ENCODE peak calls at places on chromosomes 4 and X, in seven cellular contexts. K, Q, R, M, C, V and U are unnamed samples.

GRCh38 chrX:12970691-12971202 is 4.2 kb upstream of the TMSB4X start:
- DNase-seq in K (peak), Q (peak), R (peak), M (no peak), C (no peak), V (peak), U (peak)

GRCh38 chr4:22473268-22473667 is 42.6 kb downstream of the ADGRA3 start:
- DNase-seq in K (peak), Q (peak), R (peak), M (no peak), C (peak), V (no peak), U (peak)

GRCh38 chrX:38561951-38562719 is 793 bp downstream of the TSPAN7 start:
- DNase-seq in K (no peak), Q (no peak), R (no peak), M (peak), C (no peak), V (peak), U (peak)

GRCh38 chr4:28557755-28558154 is 1697.1 kb downstream of the STIM2 start:
- DNase-seq in K (peak), Q (peak), R (peak), M (no peak), C (peak), V (no peak), U (no peak)

GRCh38 chr4:188254211-188254610 is 115.0 kb downstream of the TRIML1 start:
- DNase-seq in K (peak), Q (no peak), R (no peak), M (no peak), C (no peak), V (no peak), U (no peak)

GRCh38 chr4:117400039-117400835 is 314.9 kb upstream of the TRAM1L1 start:
- DNase-seq in K (peak), Q (peak), R (peak), M (no peak), C (peak), V (no peak), U (peak)

GRCh38 chr4:79413486-79413885 is 5.5 kb upstream of the GK2 start:
- DNase-seq in K (no peak), Q (no peak), R (no peak), M (no peak), C (no peak), V (no peak), U (no peak)

GRCh38 chr4:337932-338758 is 531 bp downstream of the ZNF141 start:
- DNase-seq in K (peak), Q (peak), R (no peak), M (no peak), C (peak), V (no peak), U (no peak)

GRCh38 chr4:165738571-165738970 is 134.5 kb upstream of the TLL1 start:
- DNase-seq in K (no peak), Q (no peak), R (no peak), M (no peak), C (peak), V (no peak), U (no peak)

GRCh38 chr4:55808187-55808586 is 11.4 kb upstream of the EXOC1L start:
- DNase-seq in K (no peak), Q (no peak), R (no peak), M (no peak), C (no peak), V (peak), U (no peak)

DNA sequence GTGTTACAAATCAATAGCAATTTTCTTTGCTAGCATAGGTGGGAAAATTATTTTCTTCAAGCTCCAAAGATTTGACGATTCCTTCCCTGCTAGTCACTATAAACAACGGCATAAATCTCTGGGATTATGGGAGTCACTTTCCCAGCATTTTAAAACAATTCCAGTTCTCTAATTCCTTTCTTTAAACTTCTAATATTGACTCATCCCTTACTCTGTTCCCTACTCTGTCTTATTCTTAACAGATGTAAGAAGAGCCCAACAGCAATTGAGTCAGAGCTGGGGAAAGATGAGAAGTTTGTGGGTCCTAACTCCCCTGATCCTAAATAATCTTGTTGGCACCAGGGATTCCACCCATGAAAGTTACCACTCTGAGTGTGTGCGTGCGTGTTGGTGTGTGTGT is 47.4 kb upstream of the IL21 start:
- DNase-seq in K (peak), Q (peak), R (no peak), M (no peak), C (peak), V (no peak), U (no peak)
- H3K4me2 ChIP-seq in K (peak), Q (no peak), R (no peak), M (no peak), C (no peak), V (no peak), U (no peak)

GRCh38 chr4:153115322-153116100 is 88.7 kb upstream of the TRIM2 start:
- DNase-seq in K (peak), Q (peak), R (peak), M (no peak), C (peak), V (no peak), U (no peak)

GRCh38 chr4:153117554-153117953 is 86.7 kb upstream of the TRIM2 start:
- DNase-seq in K (no peak), Q (no peak), R (no peak), M (no peak), C (no peak), V (no peak), U (no peak)

GRCh38 chr4:153116101-153116680 is 88.1 kb upstream of the TRIM2 start:
- DNase-seq in K (no peak), Q (no peak), R (no peak), M (no peak), C (no peak), V (no peak), U (no peak)

GRCh38 chr4:153114771-153115321 is 89.4 kb upstream of the TRIM2 start:
- DNase-seq in K (peak), Q (peak), R (no peak), M (no peak), C (peak), V (no peak), U (no peak)

DNA sequence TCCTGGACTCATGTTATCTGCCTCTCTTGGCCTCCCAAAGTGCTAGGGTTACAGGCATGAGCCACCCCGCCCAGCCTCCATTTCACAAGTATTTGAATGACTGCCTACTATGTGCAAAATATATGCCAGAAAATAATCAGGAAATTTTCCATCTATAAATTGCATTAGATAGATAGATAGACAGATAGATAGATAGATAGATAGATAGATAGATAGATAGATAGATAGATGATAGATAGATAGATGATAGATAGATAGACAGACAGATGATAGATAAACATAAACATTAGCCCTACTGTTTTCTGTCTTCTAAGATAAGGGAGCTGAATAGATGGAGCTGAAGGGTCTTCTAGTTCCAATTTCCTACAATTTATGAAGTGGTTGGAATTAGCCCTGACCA is 87.4 kb upstream of the TRIM2 start:
- DNase-seq in K (no peak), Q (no peak), R (no peak), M (no peak), C (no peak), V (no peak), U (no peak)
- H3K4me2 ChIP-seq in K (no peak), Q (no peak), R (no peak), M (no peak), C (no peak), V (no peak), U (no peak)

DNA sequence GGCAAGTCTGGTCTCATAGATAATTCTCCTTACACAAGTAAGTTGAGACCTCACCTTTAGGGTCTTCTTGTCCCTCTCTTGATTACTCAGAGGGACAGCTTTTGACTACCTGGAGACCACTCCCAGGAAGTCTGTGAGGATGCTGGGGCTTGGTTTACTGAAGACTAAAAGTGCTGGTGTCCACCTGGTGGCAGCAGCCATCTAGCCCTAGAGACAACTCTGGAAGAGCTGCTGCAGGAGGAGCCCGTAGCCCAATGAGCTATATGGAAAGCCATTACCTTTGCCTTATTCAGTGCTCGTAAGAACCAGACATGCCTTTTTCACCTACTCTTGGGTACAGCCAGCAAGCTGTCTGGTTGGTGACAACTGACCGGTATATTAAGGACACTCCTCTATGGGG is 7.3 kb downstream of the FGFBP2 start:
- DNase-seq in K (peak), Q (peak), R (no peak), M (no peak), C (no peak), V (no peak), U (peak)
- H3K4me2 ChIP-seq in K (no peak), Q (no peak), R (no peak), M (no peak), C (no peak), V (no peak), U (no peak)

GRCh38 chr4:98615991-98616390 is 42.4 kb downstream of the TSPAN5 start:
- DNase-seq in K (no peak), Q (no peak), R (no peak), M (no peak), C (no peak), V (no peak), U (no peak)

GRCh38 chr4:98613453-98614075 is 44.8 kb downstream of the TSPAN5 start:
- DNase-seq in K (no peak), Q (no peak), R (no peak), M (no peak), C (no peak), V (no peak), U (peak)

GRCh38 chr4:98612318-98613250 is 45.8 kb downstream of the TSPAN5 start:
- DNase-seq in K (no peak), Q (no peak), R (no peak), M (no peak), C (no peak), V (peak), U (peak)

GRCh38 chr4:98614081-98614480 is 44.3 kb downstream of the TSPAN5 start:
- DNase-seq in K (no peak), Q (no peak), R (no peak), M (no peak), C (no peak), V (no peak), U (no peak)

GRCh38 chr4:98614655-98615054 is 43.8 kb downstream of the TSPAN5 start:
- DNase-seq in K (no peak), Q (no peak), R (no peak), M (no peak), C (no peak), V (no peak), U (no peak)
- H3K4me2 ChIP-seq in K (no peak), Q (no peak), R (no peak), M (no peak), C (no peak), V (no peak), U (no peak)